ENCODE peak calls at places on chromosomes 6 and 20, in four cellular contexts. J, D, F and U are unnamed samples.

GRCh38 chr6:141833001-141833655 is 299.6 kb upstream of the GJE1 start:
- DNase-seq in J (no peak), D (no peak), F (no peak), U (no peak)

GRCh38 chr20:35385733-35386132 is 26.0 kb downstream of the UQCC1 start:
- DNase-seq in D (no peak), J (no peak), F (no peak), U (no peak)

GRCh38 chr6:82775361-82775760 is 290.3 kb downstream of the UBE3D start:
- DNase-seq in D (no peak), F (no peak), J (no peak), U (no peak)

GRCh38 chr6:109869398-109870165 is 108.5 kb upstream of the GPR6 start:
- DNase-seq in F (no peak), D (no peak), J (no peak), U (no peak)

GRCh38 chr6:8904754-8905153 is 469.4 kb upstream of the SLC35B3 start:
- DNase-seq in F (no peak), D (no peak), J (no peak), U (no peak)

GRCh38 chr6:157233686-157234085 is 89.6 kb downstream of the TMEM242 start:
- DNase-seq in J (no peak), D (no peak), F (no peak), U (no peak)

GRCh38 chr6:2109796-2110195 is 135.6 kb downstream of the GMDS start:
- DNase-seq in F (no peak), D (no peak), J (no peak), U (no peak)

GRCh38 chr6:82910818-82911217 is 154.8 kb downstream of the UBE3D start:
- DNase-seq in F (no peak), J (no peak), D (no peak), U (no peak)

GRCh38 chr20:16922834-16923233 is 174.7 kb downstream of the OTOR start:
- DNase-seq in F (no peak), D (peak; percentile 80), J (no peak), U (peak; percentile 87)

GRCh38 chr6:80566361-80566760 is 459.9 kb downstream of the BCKDHB start:
- DNase-seq in D (no peak), J (no peak), F (no peak), U (no peak)

GRCh38 chr6:43147289-43147688 is 23.8 kb upstream of the SRF start:
- DNase-seq in J (no peak), D (no peak), F (no peak), U (no peak)

GRCh38 chr6:138564170-138564721 is 65.0 kb upstream of the NHSL1 start:
- DNase-seq in F (no peak), D (no peak), J (no peak), U (no peak)

GRCh38 chr6:4362306-4362705 is 226.9 kb upstream of the ECI2 start:
- DNase-seq in D (no peak), J (no peak), F (no peak), U (no peak)

GRCh38 chr6:125927761-125928160 is 28.8 kb upstream of the HINT3 start:
- DNase-seq in D (no peak), F (no peak), J (no peak), U (no peak)

GRCh38 chr6:108947114-108947854 is 99.1 kb downstream of the ARMC2 start:
- DNase-seq in J (no peak), F (no peak), D (peak; percentile 99), U (no peak)

GRCh38 chr20:1894471-1894950 is 696 bp upstream of the SIRPA start:
- DNase-seq in D (no peak), J (no peak), F (peak; percentile 58), U (no peak)

GRCh38 chr6:169559001-169559441 is 142.8 kb downstream of the WDR27 start:
- DNase-seq in F (no peak), J (no peak), D (no peak), U (no peak)

GRCh38 chr6:35624341-35625070 is 64.2 kb downstream of the FKBP5 start:
- DNase-seq in F (no peak), D (peak; percentile 43), J (no peak), U (no peak)

GRCh38 chr6:148448371-148449010 is 105.9 kb downstream of the SASH1 start:
- DNase-seq in J (no peak), D (no peak), F (no peak), U (no peak)

GRCh38 chr6:31407699-31408098 is 4.3 kb downstream of the MICA start:
- DNase-seq in J (no peak), F (no peak), D (peak; percentile 68), U (peak; percentile 29)

GRCh38 chr20:420721-421574 is 12.8 kb downstream of the RBCK1 start:
- DNase-seq in D (no peak), F (no peak), J (no peak), U (no peak)

GRCh38 chr6:44559486-44560270 is 172.2 kb downstream of the CDC5L start:
- DNase-seq in D (no peak), J (no peak), F (no peak), U (no peak)

GRCh38 chr20:5735845-5736530 is 14.2 kb upstream of the SHLD1 start:
- DNase-seq in J (no peak), F (no peak), D (no peak), U (no peak)

GRCh38 chr20:52490715-52491430 is 299.3 kb upstream of the ZFP64 start:
- DNase-seq in J (no peak), F (no peak), D (peak; percentile 94), U (peak; percentile 63)

GRCh38 chr20:10427060-10427692 is 6.8 kb downstream of the MKKS start:
- DNase-seq in F (peak; percentile 49), D (peak; percentile 56), J (no peak), U (no peak)

GRCh38 chr6:134543128-134543527 is 225.2 kb upstream of the SGK1 start:
- DNase-seq in J (no peak), F (no peak), D (no peak), U (no peak)

GRCh38 chr6:25302677-25303128 is 23.5 kb downstream of the CARMIL1 start:
- DNase-seq in D (no peak), J (no peak), F (no peak), U (no peak)

GRCh38 chr6:107386340-107386739 is 73.0 kb downstream of the PDSS2 start:
- DNase-seq in F (no peak), J (no peak), D (peak; percentile 40), U (peak; percentile 11)

GRCh38 chr6:35051393-35051792 is 89.7 kb downstream of the TCP11 start:
- DNase-seq in F (no peak), D (no peak), J (no peak), U (no peak)